ENCODE peak calls at places on chromosomes 12 and 14, in nine cellular contexts. One of them, this sample, is unnamed.

GRCh38 chr12:46246021-46246700 is 22.7 kb downstream of the SLC38A1 start:
- DNase-seq in IMR-90: no peak
- DNase-seq in choroid plexus epithelial cell: no peak
- DNase-seq in tibial nerve: no peak
- DNase-seq in RWPE2: no peak
- DNase-seq in fibroblast of mammary gland: no peak
- DNase-seq in MM.1S: no peak
- DNase-seq in HL-60: no peak
- DNase-seq in astrocyte of the spinal cord: no peak
- DNase-seq in this sample: no peak

GRCh38 chr14:50381823-50382287 is 14.8 kb downstream of the CDKL1 start:
- DNase-seq in IMR-90: no peak
- DNase-seq in MM.1S: no peak
- DNase-seq in HL-60: no peak
- DNase-seq in RWPE2: no peak
- DNase-seq in astrocyte of the spinal cord: no peak
- DNase-seq in choroid plexus epithelial cell: no peak
- DNase-seq in tibial nerve: no peak
- DNase-seq in fibroblast of mammary gland: no peak
- DNase-seq in this sample: no peak

GRCh38 chr12:109600995-109601394 is 27.4 kb downstream of the MVK start:
- DNase-seq in MM.1S: no peak
- DNase-seq in tibial nerve: no peak
- DNase-seq in RWPE2: no peak
- DNase-seq in fibroblast of mammary gland: no peak
- DNase-seq in astrocyte of the spinal cord: no peak
- DNase-seq in IMR-90: no peak
- DNase-seq in choroid plexus epithelial cell: no peak
- DNase-seq in HL-60: no peak
- DNase-seq in this sample: no peak

GRCh38 chr14:51776102-51776894 is 84.1 kb upstream of the GNG2 start:
- DNase-seq in tibial nerve: peak; percentile 32
- DNase-seq in HL-60: no peak
- DNase-seq in fibroblast of mammary gland: peak; percentile 83
- DNase-seq in choroid plexus epithelial cell: peak; percentile 87
- DNase-seq in MM.1S: peak; percentile 40
- DNase-seq in IMR-90: peak; percentile 68
- DNase-seq in RWPE2: no peak
- DNase-seq in astrocyte of the spinal cord: peak; percentile 69
- DNase-seq in this sample: peak; percentile 71

GRCh38 chr12:69348162-69348938 is at the start of gene LYZ:
- DNase-seq in fibroblast of mammary gland: no peak
- DNase-seq in astrocyte of the spinal cord: no peak
- DNase-seq in tibial nerve: no peak
- DNase-seq in MM.1S: no peak
- DNase-seq in choroid plexus epithelial cell: no peak
- DNase-seq in IMR-90: no peak
- DNase-seq in RWPE2: no peak
- DNase-seq in HL-60: peak; percentile 84
- DNase-seq in this sample: no peak

GRCh38 chr12:89278862-89279261 is 73.4 kb downstream of the DUSP6 start:
- DNase-seq in fibroblast of mammary gland: no peak
- DNase-seq in astrocyte of the spinal cord: no peak
- DNase-seq in IMR-90: no peak
- DNase-seq in tibial nerve: no peak
- DNase-seq in MM.1S: no peak
- DNase-seq in HL-60: no peak
- DNase-seq in choroid plexus epithelial cell: no peak
- DNase-seq in RWPE2: no peak
- DNase-seq in this sample: no peak

GRCh38 chr12:81206425-81206824 is 128.5 kb downstream of the ACSS3 start:
- DNase-seq in tibial nerve: no peak
- DNase-seq in RWPE2: no peak
- DNase-seq in astrocyte of the spinal cord: no peak
- DNase-seq in HL-60: no peak
- DNase-seq in fibroblast of mammary gland: no peak
- DNase-seq in MM.1S: no peak
- DNase-seq in IMR-90: no peak
- DNase-seq in choroid plexus epithelial cell: no peak
- DNase-seq in this sample: no peak

GRCh38 chr12:442235-442884 is 17.4 kb upstream of the B4GALNT3 start:
- DNase-seq in fibroblast of mammary gland: peak; percentile 48
- DNase-seq in astrocyte of the spinal cord: peak; percentile 40
- DNase-seq in MM.1S: peak; percentile 33
- DNase-seq in HL-60: no peak
- DNase-seq in RWPE2: no peak
- DNase-seq in choroid plexus epithelial cell: peak; percentile 60
- DNase-seq in IMR-90: peak; percentile 42
- DNase-seq in tibial nerve: peak; percentile 40
- DNase-seq in this sample: peak; percentile 34

GRCh38 chr14:23564876-23565275 is 2.7 kb downstream of the AP1G2 start:
- DNase-seq in HL-60: no peak
- DNase-seq in astrocyte of the spinal cord: no peak
- DNase-seq in RWPE2: no peak
- DNase-seq in IMR-90: no peak
- DNase-seq in MM.1S: no peak
- DNase-seq in tibial nerve: no peak
- DNase-seq in fibroblast of mammary gland: no peak
- DNase-seq in choroid plexus epithelial cell: no peak
- DNase-seq in this sample: no peak

GRCh38 chr14:73014105-73014504 is 12.8 kb downstream of the ZFYVE1 start:
- DNase-seq in fibroblast of mammary gland: peak; percentile 29
- DNase-seq in MM.1S: peak; percentile 56
- DNase-seq in tibial nerve: no peak
- DNase-seq in RWPE2: no peak
- DNase-seq in IMR-90: peak; percentile 83
- DNase-seq in HL-60: no peak
- DNase-seq in astrocyte of the spinal cord: peak; percentile 75
- DNase-seq in choroid plexus epithelial cell: peak; percentile 74
- DNase-seq in this sample: peak; percentile 71

GRCh38 chr14:100348779-100349708 is 25.9 kb downstream of the SLC25A47 start:
- DNase-seq in fibroblast of mammary gland: no peak
- DNase-seq in HL-60: no peak
- DNase-seq in IMR-90: no peak
- DNase-seq in astrocyte of the spinal cord: no peak
- DNase-seq in MM.1S: no peak
- DNase-seq in tibial nerve: no peak
- DNase-seq in choroid plexus epithelial cell: no peak
- DNase-seq in RWPE2: no peak
- DNase-seq in this sample: no peak

GRCh38 chr12:61023231-61023630 is 1237.0 kb upstream of the USP15 start:
- DNase-seq in RWPE2: no peak
- DNase-seq in fibroblast of mammary gland: no peak
- DNase-seq in tibial nerve: no peak
- DNase-seq in astrocyte of the spinal cord: no peak
- DNase-seq in MM.1S: no peak
- DNase-seq in IMR-90: no peak
- DNase-seq in choroid plexus epithelial cell: no peak
- DNase-seq in HL-60: no peak
- DNase-seq in this sample: no peak

GRCh38 chr14:24426912-24427536 is 2.4 kb downstream of the CBLN3 start:
- DNase-seq in astrocyte of the spinal cord: no peak
- DNase-seq in MM.1S: no peak
- DNase-seq in HL-60: no peak
- DNase-seq in fibroblast of mammary gland: no peak
- DNase-seq in IMR-90: no peak
- DNase-seq in choroid plexus epithelial cell: no peak
- DNase-seq in tibial nerve: no peak
- DNase-seq in RWPE2: no peak
- DNase-seq in this sample: no peak

GRCh38 chr14:77316872-77317271 is 3.8 kb downstream of the POMT2 start:
- DNase-seq in IMR-90: no peak
- DNase-seq in MM.1S: no peak
- DNase-seq in fibroblast of mammary gland: peak; percentile 17
- DNase-seq in RWPE2: peak; percentile 68
- DNase-seq in tibial nerve: no peak
- DNase-seq in choroid plexus epithelial cell: no peak
- DNase-seq in HL-60: no peak
- DNase-seq in astrocyte of the spinal cord: no peak
- DNase-seq in this sample: no peak

GRCh38 chr12:107014050-107014449 is 27.1 kb upstream of the MTERF2 start:
- DNase-seq in choroid plexus epithelial cell: no peak
- DNase-seq in astrocyte of the spinal cord: no peak
- DNase-seq in RWPE2: no peak
- DNase-seq in MM.1S: peak; percentile 52
- DNase-seq in fibroblast of mammary gland: no peak
- DNase-seq in IMR-90: no peak
- DNase-seq in HL-60: no peak
- DNase-seq in tibial nerve: no peak
- DNase-seq in this sample: no peak

DNA sequence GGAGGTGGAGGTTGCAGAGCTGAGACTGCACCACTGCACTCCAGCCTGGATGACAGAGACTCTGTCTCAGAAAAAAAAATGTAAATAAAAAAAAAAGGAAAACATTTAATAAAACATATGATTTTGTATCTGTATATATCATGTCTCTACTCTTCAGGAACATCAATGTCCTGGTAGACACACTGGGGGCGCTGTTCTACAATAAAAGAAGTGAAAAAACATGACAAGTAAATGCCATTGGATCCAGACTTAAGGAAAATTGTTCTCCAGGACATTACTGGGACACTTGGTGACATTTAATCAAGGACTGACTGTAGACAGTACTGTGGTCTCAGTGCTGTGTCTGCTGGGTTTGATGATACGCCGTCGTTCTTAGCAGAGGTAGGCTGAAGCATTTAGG is 15.5 kb upstream of the KLC1 start:
- DNase-seq in RWPE2: no peak
- DNase-seq in MM.1S: peak; percentile 12
- DNase-seq in fibroblast of mammary gland: peak; percentile 35
- DNase-seq in HL-60: no peak
- DNase-seq in astrocyte of the spinal cord: no peak
- DNase-seq in IMR-90: no peak
- DNase-seq in tibial nerve: no peak
- DNase-seq in choroid plexus epithelial cell: peak; percentile 52
- DNase-seq in this sample: no peak
- TF ChIP-seq CTCF in RWPE2: peak; percentile 34
- TF ChIP-seq CTCF in MM.1S: peak; percentile 41
- TF ChIP-seq CTCF in fibroblast of mammary gland: peak; percentile 32
- TF ChIP-seq CTCF in HL-60: peak; percentile 31
- TF ChIP-seq CTCF in astrocyte of the spinal cord: no peak
- TF ChIP-seq CTCF in IMR-90: peak; percentile 43
- TF ChIP-seq CTCF in tibial nerve: no peak
- TF ChIP-seq CTCF in choroid plexus epithelial cell: peak; percentile 48
- TF ChIP-seq CTCF in this sample: no peak

GRCh38 chr12:6053541-6053940 is 70.9 kb downstream of the VWF start:
- DNase-seq in astrocyte of the spinal cord: no peak
- DNase-seq in RWPE2: no peak
- DNase-seq in choroid plexus epithelial cell: peak; percentile 83
- DNase-seq in tibial nerve: no peak
- DNase-seq in fibroblast of mammary gland: no peak
- DNase-seq in IMR-90: peak; percentile 36
- DNase-seq in HL-60: no peak
- DNase-seq in MM.1S: no peak
- DNase-seq in this sample: no peak
- TF ChIP-seq CTCF in astrocyte of the spinal cord: no peak
- TF ChIP-seq CTCF in RWPE2: no peak
- TF ChIP-seq CTCF in choroid plexus epithelial cell: peak; percentile 25
- TF ChIP-seq CTCF in tibial nerve: no peak
- TF ChIP-seq CTCF in fibroblast of mammary gland: no peak
- TF ChIP-seq CTCF in IMR-90: no peak
- TF ChIP-seq CTCF in HL-60: no peak
- TF ChIP-seq CTCF in MM.1S: no peak
- TF ChIP-seq CTCF in this sample: no peak

GRCh38 chr14:29529418-29529817 is 398.2 kb downstream of the PRKD1 start:
- DNase-seq in RWPE2: no peak
- DNase-seq in HL-60: no peak
- DNase-seq in MM.1S: no peak
- DNase-seq in astrocyte of the spinal cord: peak; percentile 7
- DNase-seq in IMR-90: peak; percentile 13
- DNase-seq in fibroblast of mammary gland: peak; percentile 28
- DNase-seq in choroid plexus epithelial cell: peak; percentile 33
- DNase-seq in tibial nerve: no peak
- DNase-seq in this sample: no peak
- TF ChIP-seq CTCF in RWPE2: peak; percentile 53
- TF ChIP-seq CTCF in HL-60: no peak
- TF ChIP-seq CTCF in MM.1S: no peak
- TF ChIP-seq CTCF in astrocyte of the spinal cord: peak; percentile 58
- TF ChIP-seq CTCF in IMR-90: peak; percentile 48
- TF ChIP-seq CTCF in fibroblast of mammary gland: peak; percentile 67
- TF ChIP-seq CTCF in choroid plexus epithelial cell: peak; percentile 68
- TF ChIP-seq CTCF in tibial nerve: no peak
- TF ChIP-seq CTCF in this sample: no peak

GRCh38 chr12:119808441-119808840 is 68.7 kb downstream of the CIT start:
- DNase-seq in RWPE2: no peak
- DNase-seq in IMR-90: peak; percentile 32
- DNase-seq in fibroblast of mammary gland: peak; percentile 37
- DNase-seq in MM.1S: no peak
- DNase-seq in HL-60: no peak
- DNase-seq in astrocyte of the spinal cord: no peak
- DNase-seq in tibial nerve: no peak
- DNase-seq in choroid plexus epithelial cell: no peak
- DNase-seq in this sample: no peak

GRCh38 chr12:119807380-119807779 is 69.7 kb downstream of the CIT start:
- DNase-seq in IMR-90: no peak
- DNase-seq in tibial nerve: no peak
- DNase-seq in HL-60: no peak
- DNase-seq in astrocyte of the spinal cord: no peak
- DNase-seq in MM.1S: no peak
- DNase-seq in fibroblast of mammary gland: no peak
- DNase-seq in RWPE2: no peak
- DNase-seq in choroid plexus epithelial cell: no peak
- DNase-seq in this sample: no peak

GRCh38 chr12:119802472-119802871 is 74.6 kb downstream of the CIT start:
- DNase-seq in astrocyte of the spinal cord: peak; percentile 51
- DNase-seq in MM.1S: no peak
- DNase-seq in RWPE2: no peak
- DNase-seq in fibroblast of mammary gland: peak; percentile 77
- DNase-seq in IMR-90: peak; percentile 59
- DNase-seq in choroid plexus epithelial cell: peak; percentile 45
- DNase-seq in HL-60: no peak
- DNase-seq in tibial nerve: peak; percentile 19
- DNase-seq in this sample: no peak

GRCh38 chr12:119803391-119803791 is 73.7 kb downstream of the CIT start:
- DNase-seq in astrocyte of the spinal cord: peak; percentile 73
- DNase-seq in tibial nerve: no peak
- DNase-seq in RWPE2: no peak
- DNase-seq in choroid plexus epithelial cell: peak; percentile 77
- DNase-seq in MM.1S: no peak
- DNase-seq in fibroblast of mammary gland: peak; percentile 53
- DNase-seq in IMR-90: peak; percentile 42
- DNase-seq in HL-60: no peak
- DNase-seq in this sample: no peak

DNA sequence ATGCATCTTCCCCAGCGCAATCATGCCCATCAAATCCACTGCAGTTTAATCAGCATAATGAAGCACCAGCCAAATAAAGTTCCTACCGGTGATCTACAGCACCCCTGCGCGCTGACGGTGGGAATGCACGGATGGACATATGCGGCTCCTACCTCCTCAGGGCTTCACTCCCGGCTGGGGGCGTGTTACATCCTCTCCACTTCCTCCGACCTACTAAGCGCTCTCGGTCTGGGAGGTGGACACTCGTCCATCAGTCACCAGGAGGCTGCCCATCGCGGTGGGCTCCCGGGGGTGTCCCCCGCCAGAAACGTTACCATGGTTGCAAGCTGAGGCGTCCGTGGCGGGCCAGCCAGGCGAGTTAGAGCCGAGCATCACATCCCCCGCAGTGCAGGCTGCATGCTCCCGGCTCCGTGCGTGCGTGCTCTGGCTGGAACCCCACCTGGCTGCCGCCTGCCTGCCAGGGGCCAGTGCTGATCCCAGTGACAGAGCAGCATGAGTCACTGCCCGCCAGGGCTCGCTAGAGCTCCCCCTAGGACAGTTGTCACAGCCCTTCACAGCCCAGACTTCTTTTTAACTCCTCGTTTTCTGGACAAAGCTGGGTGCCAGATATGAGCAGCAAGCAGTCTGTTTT is 73.0 kb downstream of the CIT start:
- DNase-seq in choroid plexus epithelial cell: peak; percentile 54
- DNase-seq in RWPE2: peak; percentile 66
- DNase-seq in HL-60: no peak
- DNase-seq in IMR-90: peak; percentile 78
- DNase-seq in MM.1S: no peak
- DNase-seq in fibroblast of mammary gland: peak; percentile 69
- DNase-seq in tibial nerve: no peak
- DNase-seq in astrocyte of the spinal cord: peak; percentile 68
- DNase-seq in this sample: no peak
- TF ChIP-seq CTCF in choroid plexus epithelial cell: peak; percentile 38
- TF ChIP-seq CTCF in RWPE2: peak; percentile 68
- TF ChIP-seq CTCF in HL-60: peak; percentile 25
- TF ChIP-seq CTCF in IMR-90: peak; percentile 44
- TF ChIP-seq CTCF in MM.1S: no peak
- TF ChIP-seq CTCF in fibroblast of mammary gland: peak; percentile 21
- TF ChIP-seq CTCF in tibial nerve: peak; percentile 63
- TF ChIP-seq CTCF in astrocyte of the spinal cord: peak; percentile 52
- TF ChIP-seq CTCF in this sample: peak; percentile 14

This sample was measured in GM10248.